ENCODE peak calls at places on chromosomes 2 and 18, in ten cellular contexts. K is cardiac muscle cell; Y is lower lobe of right lung; X is stimulated activated CD8-positive, alpha-beta memory T cell treated with anti-CD3 and anti-CD28 coated beads, Interleukin-15, amount 100 ng/mL, for 48 hours; A is coronary artery; Z is activated naive CD8-positive, alpha-beta T cell treated with anti-CD3 and anti-CD28 coated beads for 36 hours; T is left cardiac atrium; C is T-helper 1 cell; R is COLO829; S is heart left ventricle. W is an unnamed sample.

GRCh38 chr2:7748717-7749415 is 831.7 kb downstream of the RNF144A start:
- DNase-seq in A (no peak), S (no peak), X (no peak), K (no peak), Y (no peak), C (no peak), R (peak), T (no peak), Z (no peak), W (peak)

GRCh38 chr2:222610746-222611145 is 45.1 kb downstream of the FARSB start:
- DNase-seq in C (no peak), X (no peak), R (no peak), K (peak), T (no peak), A (no peak), Z (no peak), Y (no peak), S (no peak), W (no peak)

GRCh38 chr2:235543126-235543750 is 49.4 kb downstream of the AGAP1 start:
- DNase-seq in Z (no peak), K (no peak), R (no peak), Y (no peak), S (no peak), T (no peak), X (no peak), C (no peak), A (no peak), W (peak)

GRCh38 chr2:127525692-127526141 is 572 bp downstream of the IWS1 start:
- DNase-seq in S (no peak), A (no peak), Z (no peak), Y (no peak), K (peak), C (no peak), T (no peak), R (no peak), X (no peak), W (no peak)

GRCh38 chr2:20288941-20289340 is 61.7 kb downstream of the PUM2 start:
- DNase-seq in R (no peak), X (no peak), Y (no peak), K (no peak), T (no peak), S (no peak), Z (no peak), A (no peak), C (no peak), W (no peak)

GRCh38 chr18:51425889-51426288 is 228.4 kb upstream of the MEX3C start:
- DNase-seq in T (no peak), Y (no peak), Z (no peak), X (no peak), C (no peak), R (no peak), S (no peak), A (no peak), K (no peak), W (no peak)

GRCh38 chr2:203612246-203612645 is 77.1 kb upstream of the RAPH1 start:
- DNase-seq in K (no peak), S (no peak), Z (no peak), C (no peak), X (no peak), T (no peak), A (no peak), Y (no peak), R (no peak), W (no peak)

GRCh38 chr2:96959406-96960110 is 26.8 kb downstream of the FAM178B start:
- DNase-seq in T (no peak), X (no peak), R (no peak), K (no peak), S (no peak), A (no peak), C (no peak), Z (no peak), Y (no peak), W (no peak)

GRCh38 chr2:196170681-196171247 is 614 bp downstream of the STK17B start:
- DNase-seq in Z (no peak), T (peak), R (peak), Y (peak), X (no peak), S (peak), A (no peak), C (peak), K (peak), W (peak)